ENCODE peak calls at places on chromosomes 6 and 20, in ten cellular contexts. D, E, A, Z, B, S, O, M, K and L are unnamed samples.

GRCh38 chr20:12575352-12576095 is 433.2 kb upstream of the SPTLC3 start:
- DNase-seq in Z (peak; percentile 39), M (peak; percentile 76), D (peak; percentile 13), B (no peak), E (peak; percentile 77), A (no peak), K (peak; percentile 68), S (no peak), O (no peak), L (no peak)

GRCh38 chr6:156434795-156435190 is 342.4 kb upstream of the ARID1B start:
- DNase-seq in D (no peak), O (no peak), S (no peak), Z (no peak), A (no peak), B (no peak), M (no peak), K (no peak), E (no peak), L (no peak)

GRCh38 chr6:1602356-1602713 is 7.4 kb upstream of the FOXC1 start:
- DNase-seq in K (no peak), D (no peak), A (no peak), M (no peak), E (no peak), Z (no peak), O (no peak), S (no peak), B (no peak), L (no peak)

GRCh38 chr20:10806539-10806938 is 132.7 kb upstream of the JAG1 start:
- DNase-seq in E (no peak), M (no peak), B (no peak), A (no peak), S (no peak), K (no peak), O (no peak), D (peak; percentile 10), Z (no peak), L (no peak)

GRCh38 chr20:48489656-48490055 is 338.1 kb downstream of the PREX1 start:
- DNase-seq in O (no peak), E (no peak), Z (no peak), M (no peak), S (no peak), B (no peak), D (no peak), A (no peak), K (no peak), L (no peak)

GRCh38 chr6:148146717-148147116 is 195.9 kb upstream of the SASH1 start:
- DNase-seq in S (no peak), O (peak; percentile 26), B (no peak), D (peak; percentile 23), E (no peak), A (no peak), Z (peak; percentile 35), M (no peak), K (no peak), L (no peak)

GRCh38 chr6:144259988-144260387 is 25.1 kb upstream of the UTRN start:
- DNase-seq in A (no peak), O (no peak), D (no peak), S (peak; percentile 40), M (no peak), K (no peak), B (no peak), Z (no peak), E (no peak), L (no peak)

GRCh38 chr6:158775832-158776231 is 43.3 kb downstream of the EZR start:
- DNase-seq in A (no peak), E (no peak), D (no peak), O (no peak), B (no peak), S (no peak), M (no peak), Z (no peak), K (no peak), L (no peak)

GRCh38 chr6:21299216-21299615 is 294.3 kb upstream of the SOX4 start:
- DNase-seq in E (no peak), Z (no peak), S (no peak), B (no peak), M (no peak), A (no peak), D (no peak), K (no peak), O (no peak), L (no peak)

GRCh38 chr6:108581237-108581931 is 20.7 kb downstream of the FOXO3 start:
- DNase-seq in B (no peak), M (no peak), D (peak; percentile 97), Z (no peak), K (peak; percentile 48), O (no peak), E (peak; percentile 80), A (no peak), S (peak; percentile 80), L (no peak)

DNA sequence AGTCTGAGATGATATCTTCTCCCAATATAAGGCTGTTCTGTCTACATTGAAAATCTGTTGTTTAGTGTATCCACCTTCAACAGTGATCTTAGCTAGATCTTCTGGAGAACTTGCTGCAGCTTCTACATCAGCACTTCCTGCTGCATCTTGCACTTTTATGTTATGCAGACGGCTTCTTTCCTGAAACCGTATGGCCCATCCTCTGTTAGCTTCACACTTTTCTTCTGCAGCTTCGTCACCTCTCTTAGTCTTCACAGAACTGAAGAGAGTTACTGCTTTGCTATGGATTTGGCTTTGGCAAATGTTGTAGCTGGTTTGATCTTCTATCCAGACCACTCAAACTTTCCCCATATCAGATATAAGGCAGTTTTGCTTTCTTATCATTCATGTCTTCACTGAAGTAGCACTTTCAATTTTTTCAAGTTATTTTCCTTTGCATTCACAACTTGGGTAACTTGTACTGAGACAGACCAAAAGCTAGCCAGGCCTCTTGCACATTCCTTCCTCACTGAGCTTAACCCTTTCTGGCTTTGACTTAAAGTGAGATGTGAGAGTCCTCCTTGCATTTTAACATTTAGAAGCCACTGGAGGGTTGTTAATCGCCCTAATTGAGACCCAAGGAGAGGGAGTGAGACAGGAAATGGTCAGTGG is 110.1 kb downstream of the PREP start:
- DNase-seq in A (no peak), E (no peak), K (no peak), Z (no peak), B (no peak), S (no peak), D (no peak), O (no peak), M (no peak), L (no peak)
- H3K27me3 ChIP-seq in A (no peaks in the 10 kb centered on the region), E (no peaks in the 10 kb centered on the region), K (no peaks in the 10 kb centered on the region), Z (no peaks in the 10 kb centered on the region), B (no peaks in the 10 kb centered on the region), S (no peaks in the 10 kb centered on the region), D (no peaks in the 10 kb centered on the region), O (no peaks in the 10 kb centered on the region), M (no peaks in the 10 kb centered on the region), L (no peaks in the 10 kb centered on the region)

GRCh38 chr6:53033764-53034163 is 31.4 kb upstream of the FBXO9 start:
- DNase-seq in A (no peak), S (peak; percentile 21), Z (no peak), M (no peak), K (no peak), B (no peak), O (no peak), D (peak; percentile 88), E (no peak), L (no peak)

GRCh38 chr6:53038148-53038547 is 27.1 kb upstream of the FBXO9 start:
- DNase-seq in Z (no peak), D (no peak), O (no peak), A (no peak), S (no peak), E (no peak), K (no peak), B (no peak), M (no peak), L (no peak)

GRCh38 chr6:53031281-53031680 is 33.9 kb upstream of the FBXO9 start:
- DNase-seq in M (no peak), A (no peak), B (no peak), Z (no peak), D (no peak), O (no peak), S (no peak), E (no peak), K (no peak), L (no peak)

GRCh38 chr6:53032853-53033252 is 32.4 kb upstream of the FBXO9 start:
- DNase-seq in B (no peak), A (no peak), K (no peak), M (no peak), Z (no peak), S (no peak), D (no peak), O (no peak), E (no peak), L (no peak)

GRCh38 chr6:53035549-53036213 is 29.5 kb upstream of the FBXO9 start:
- DNase-seq in Z (peak; percentile 6), K (no peak), B (no peak), E (no peak), M (no peak), O (no peak), A (no peak), S (peak; percentile 36), D (peak; percentile 40), L (no peak)
- H3K4me1 ChIP-seq in Z (no peaks in the 10 kb centered on the region), K (no peaks in the 10 kb centered on the region), B (no peaks in the 10 kb centered on the region), E (no peaks in the 10 kb centered on the region), M (no peaks in the 10 kb centered on the region), O (no peaks in the 10 kb centered on the region), A (no peaks in the 10 kb centered on the region), S (peaks cover 22% of the 10 kb centered on the region), D (peaks cover 16% of the 10 kb centered on the region), L (no peaks in the 10 kb centered on the region)

GRCh38 chr6:27674882-27675281 is 202.0 kb upstream of the ZNF184 start:
- DNase-seq in D (no peak), K (no peak), M (no peak), B (no peak), S (no peak), O (no peak), Z (no peak), A (no peak), E (no peak), L (no peak)
- H3K27me3 ChIP-seq in D (peaks cover 74% of the 10 kb centered on the region), K (peaks cover 37% of the 10 kb centered on the region), M (peaks cover 29% of the 10 kb centered on the region), B (peaks cover 82% of the 10 kb centered on the region), S (no peaks in the 10 kb centered on the region), O (peaks cover 36% of the 10 kb centered on the region), Z (peaks cover 2% of the 10 kb centered on the region), A (no peaks in the 10 kb centered on the region), E (peaks cover 39% of the 10 kb centered on the region), L (peaks cover 60% of the 10 kb centered on the region)

GRCh38 chr6:4944325-4944724 is 59.5 kb downstream of the RPP40 start:
- DNase-seq in E (no peak), B (no peak), M (no peak), K (no peak), A (no peak), O (no peak), S (no peak), Z (no peak), D (no peak), L (no peak)

GRCh38 chr6:4941782-4942672 is 61.8 kb downstream of the RPP40 start:
- DNase-seq in D (peak; percentile 93), Z (peak; percentile 85), K (peak; percentile 50), A (no peak), B (no peak), S (peak; percentile 83), O (no peak), M (no peak), E (peak; percentile 74), L (no peak)

GRCh38 chr6:4940416-4940815 is 63.4 kb downstream of the RPP40 start:
- DNase-seq in Z (no peak), M (no peak), O (no peak), E (no peak), K (no peak), A (no peak), D (no peak), S (no peak), B (no peak), L (no peak)

GRCh38 chr6:4943716-4944115 is 60.1 kb downstream of the RPP40 start:
- DNase-seq in K (no peak), A (no peak), B (no peak), S (no peak), E (no peak), O (no peak), D (no peak), Z (no peak), M (no peak), L (no peak)

GRCh38 chr6:4942673-4943009 is 61.2 kb downstream of the RPP40 start:
- DNase-seq in Z (no peak), O (no peak), B (no peak), K (no peak), S (no peak), M (no peak), A (no peak), E (no peak), D (no peak), L (no peak)
- H3K4me1 ChIP-seq in Z (peaks cover 3% of the 10 kb centered on the region), O (peaks cover 24% of the 10 kb centered on the region), B (no peaks in the 10 kb centered on the region), K (peaks cover 8% of the 10 kb centered on the region), S (peaks cover 22% of the 10 kb centered on the region), M (no peaks in the 10 kb centered on the region), A (peaks cover 12% of the 10 kb centered on the region), E (peaks cover 8% of the 10 kb centered on the region), D (peaks cover 21% of the 10 kb centered on the region), L (peaks cover 36% of the 10 kb centered on the region)